ENCODE peak calls at places on chromosome 12, in ten cellular contexts. One of them, this sample, is unnamed.

GRCh38 chr12:103677341-103677740 is 90.3 kb downstream of the STAB2 start:
- DNase-seq in GM06990: no peak
- DNase-seq in fibroblast of lung: no peak
- DNase-seq in WERI-Rb-1: no peak
- DNase-seq in sigmoid colon: no peak
- DNase-seq in upper lobe of right lung: no peak
- DNase-seq in right atrium auricular region: no peak
- DNase-seq in cardiac muscle cell: no peak
- DNase-seq in pancreas: no peak
- DNase-seq in Panc1: no peak
- DNase-seq in this sample: no peak

GRCh38 chr12:122022393-122023338 is 982 bp downstream of the BCL7A start:
- DNase-seq in GM06990: no peak
- DNase-seq in fibroblast of lung: no peak
- DNase-seq in WERI-Rb-1: peak; percentile 22
- DNase-seq in sigmoid colon: no peak
- DNase-seq in upper lobe of right lung: peak; percentile 73
- DNase-seq in right atrium auricular region: no peak
- DNase-seq in cardiac muscle cell: peak; percentile 30
- DNase-seq in pancreas: peak; percentile 40
- DNase-seq in Panc1: no peak
- DNase-seq in this sample: no peak

GRCh38 chr12:43362910-43363694 is 188.9 kb downstream of the ADAMTS20 start:
- DNase-seq in GM06990: no peak
- DNase-seq in fibroblast of lung: no peak
- DNase-seq in WERI-Rb-1: no peak
- DNase-seq in sigmoid colon: no peak
- DNase-seq in upper lobe of right lung: no peak
- DNase-seq in right atrium auricular region: no peak
- DNase-seq in cardiac muscle cell: no peak
- DNase-seq in pancreas: no peak
- DNase-seq in Panc1: no peak
- DNase-seq in this sample: no peak

GRCh38 chr12:52132754-52133161 is 53.3 kb downstream of the SMIM41 start:
- DNase-seq in GM06990: no peak
- DNase-seq in fibroblast of lung: peak; percentile 48
- DNase-seq in WERI-Rb-1: no peak
- DNase-seq in sigmoid colon: no peak
- DNase-seq in upper lobe of right lung: peak; percentile 44
- DNase-seq in right atrium auricular region: no peak
- DNase-seq in cardiac muscle cell: no peak
- DNase-seq in pancreas: no peak
- DNase-seq in Panc1: no peak
- DNase-seq in this sample: no peak

GRCh38 chr12:20525064-20525610 is 156.8 kb downstream of the PDE3A start:
- DNase-seq in GM06990: no peak
- DNase-seq in fibroblast of lung: no peak
- DNase-seq in WERI-Rb-1: no peak
- DNase-seq in sigmoid colon: no peak
- DNase-seq in upper lobe of right lung: no peak
- DNase-seq in right atrium auricular region: no peak
- DNase-seq in cardiac muscle cell: peak; percentile 47
- DNase-seq in pancreas: no peak
- DNase-seq in Panc1: no peak
- DNase-seq in this sample: peak; percentile 53

GRCh38 chr12:89350661-89351488 is 1.4 kb downstream of the DUSP6 start:
- DNase-seq in GM06990: peak; percentile 25
- DNase-seq in fibroblast of lung: peak; percentile 45
- DNase-seq in WERI-Rb-1: no peak
- DNase-seq in sigmoid colon: peak; percentile 69
- DNase-seq in upper lobe of right lung: peak; percentile 69
- DNase-seq in right atrium auricular region: no peak
- DNase-seq in cardiac muscle cell: peak; percentile 52
- DNase-seq in pancreas: no peak
- DNase-seq in Panc1: no peak
- DNase-seq in this sample: no peak

GRCh38 chr12:88258396-88258795 is 116.3 kb downstream of the TMTC3 start:
- DNase-seq in GM06990: no peak
- DNase-seq in fibroblast of lung: no peak
- DNase-seq in WERI-Rb-1: no peak
- DNase-seq in sigmoid colon: no peak
- DNase-seq in upper lobe of right lung: no peak
- DNase-seq in right atrium auricular region: no peak
- DNase-seq in cardiac muscle cell: no peak
- DNase-seq in pancreas: no peak
- DNase-seq in Panc1: no peak
- DNase-seq in this sample: no peak

GRCh38 chr12:80936353-80936641 is 1.4 kb downstream of the LIN7A start:
- DNase-seq in GM06990: no peak
- DNase-seq in fibroblast of lung: no peak
- DNase-seq in WERI-Rb-1: no peak
- DNase-seq in sigmoid colon: peak; percentile 66
- DNase-seq in upper lobe of right lung: no peak
- DNase-seq in right atrium auricular region: no peak
- DNase-seq in cardiac muscle cell: no peak
- DNase-seq in pancreas: no peak
- DNase-seq in Panc1: no peak
- DNase-seq in this sample: no peak

GRCh38 chr12:12745576-12746211 is 28.5 kb downstream of the CDKN1B start:
- DNase-seq in GM06990: no peak
- DNase-seq in fibroblast of lung: no peak
- DNase-seq in WERI-Rb-1: peak; percentile 88
- DNase-seq in sigmoid colon: no peak
- DNase-seq in upper lobe of right lung: no peak
- DNase-seq in right atrium auricular region: no peak
- DNase-seq in cardiac muscle cell: no peak
- DNase-seq in pancreas: no peak
- DNase-seq in Panc1: no peak
- DNase-seq in this sample: no peak
- H3K36me3 ChIP-seq in GM06990: peaks cover 2% of the 10 kb centered on the region
- H3K36me3 ChIP-seq in fibroblast of lung: no peaks in the 10 kb centered on the region
- H3K36me3 ChIP-seq in WERI-Rb-1: no peaks in the 10 kb centered on the region
- H3K36me3 ChIP-seq in sigmoid colon: no peaks in the 10 kb centered on the region
- H3K36me3 ChIP-seq in upper lobe of right lung: no peaks in the 10 kb centered on the region
- H3K36me3 ChIP-seq in right atrium auricular region: no peaks in the 10 kb centered on the region
- H3K36me3 ChIP-seq in cardiac muscle cell: no peaks in the 10 kb centered on the region
- H3K36me3 ChIP-seq in pancreas: no peaks in the 10 kb centered on the region
- H3K36me3 ChIP-seq in Panc1: no peaks in the 10 kb centered on the region
- H3K36me3 ChIP-seq in this sample: no peaks in the 10 kb centered on the region

DNA sequence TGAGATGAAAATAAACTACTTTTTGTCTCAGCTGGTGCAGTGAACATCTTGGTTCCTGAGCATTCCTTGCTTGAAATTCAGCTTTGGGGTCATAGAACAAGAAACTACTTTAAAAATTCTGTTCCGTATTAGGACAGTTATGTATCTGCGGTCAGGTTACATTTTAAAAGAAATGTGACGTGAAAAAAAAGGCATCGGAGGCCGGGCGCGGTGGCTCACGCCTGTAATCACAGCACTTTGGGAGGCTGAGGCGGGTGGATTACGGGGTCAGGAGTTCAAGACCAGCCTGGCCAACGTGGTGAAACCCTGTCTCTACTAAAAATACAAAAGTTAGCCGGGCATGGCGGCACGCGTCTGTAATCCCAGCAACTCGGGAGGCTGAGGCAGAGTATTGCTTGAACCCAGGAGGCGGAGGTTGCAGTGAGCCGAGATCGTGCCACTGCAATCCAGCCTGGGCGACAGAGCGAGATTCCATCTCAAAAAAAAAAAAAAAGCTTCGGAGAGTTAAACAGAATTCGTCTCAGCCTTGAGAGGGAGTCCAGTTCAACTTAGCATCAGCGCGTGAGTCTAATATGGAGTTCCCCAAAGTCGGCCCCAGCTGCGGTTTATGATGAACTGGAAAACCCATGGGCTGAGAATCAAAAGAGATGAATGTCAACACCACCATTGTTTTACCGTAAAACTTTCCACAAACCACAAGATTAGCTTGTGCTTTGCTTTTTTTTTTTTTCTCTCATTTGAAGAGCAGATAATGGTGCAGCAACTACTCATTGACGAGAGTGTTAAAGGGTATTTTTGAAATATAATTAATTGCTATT is 2.1 kb upstream of the SLC2A13 start:
- DNase-seq in GM06990: no peak
- DNase-seq in fibroblast of lung: no peak
- DNase-seq in WERI-Rb-1: no peak
- DNase-seq in sigmoid colon: no peak
- DNase-seq in upper lobe of right lung: no peak
- DNase-seq in right atrium auricular region: no peak
- DNase-seq in cardiac muscle cell: peak; percentile 27
- DNase-seq in pancreas: peak; percentile 12
- DNase-seq in Panc1: no peak
- DNase-seq in this sample: no peak
- TF ChIP-seq CTCF in GM06990: no peak
- TF ChIP-seq CTCF in fibroblast of lung: no peak
- TF ChIP-seq CTCF in WERI-Rb-1: no peak
- TF ChIP-seq CTCF in sigmoid colon: no peak
- TF ChIP-seq CTCF in upper lobe of right lung: no peak
- TF ChIP-seq CTCF in right atrium auricular region: peak; percentile 6
- TF ChIP-seq CTCF in cardiac muscle cell: no peak
- TF ChIP-seq CTCF in pancreas: no peak
- TF ChIP-seq CTCF in Panc1: peak; percentile 66
- TF ChIP-seq CTCF in this sample: no peak

GRCh38 chr12:10067942-10068341 is 30.8 kb downstream of the CLEC1A start:
- DNase-seq in GM06990: no peak
- DNase-seq in fibroblast of lung: no peak
- DNase-seq in WERI-Rb-1: no peak
- DNase-seq in sigmoid colon: no peak
- DNase-seq in upper lobe of right lung: no peak
- DNase-seq in right atrium auricular region: no peak
- DNase-seq in cardiac muscle cell: peak; percentile 13
- DNase-seq in pancreas: no peak
- DNase-seq in Panc1: no peak
- DNase-seq in this sample: no peak
- H3K27me3 ChIP-seq in GM06990: no peaks in the 10 kb centered on the region
- H3K27me3 ChIP-seq in fibroblast of lung: no peaks in the 10 kb centered on the region
- H3K27me3 ChIP-seq in WERI-Rb-1: no peaks in the 10 kb centered on the region
- H3K27me3 ChIP-seq in sigmoid colon: no peaks in the 10 kb centered on the region
- H3K27me3 ChIP-seq in upper lobe of right lung: no peaks in the 10 kb centered on the region
- H3K27me3 ChIP-seq in right atrium auricular region: no peaks in the 10 kb centered on the region
- H3K27me3 ChIP-seq in cardiac muscle cell: no peaks in the 10 kb centered on the region
- H3K27me3 ChIP-seq in pancreas: no peaks in the 10 kb centered on the region
- H3K27me3 ChIP-seq in Panc1: no peaks in the 10 kb centered on the region
- H3K27me3 ChIP-seq in this sample: no peaks in the 10 kb centered on the region

GRCh38 chr12:13062669-13063068 is 18.5 kb downstream of the FAM234B start:
- DNase-seq in GM06990: no peak
- DNase-seq in fibroblast of lung: no peak
- DNase-seq in WERI-Rb-1: no peak
- DNase-seq in sigmoid colon: no peak
- DNase-seq in upper lobe of right lung: no peak
- DNase-seq in right atrium auricular region: no peak
- DNase-seq in cardiac muscle cell: no peak
- DNase-seq in pancreas: peak; percentile 17
- DNase-seq in Panc1: no peak
- DNase-seq in this sample: no peak
- H3K36me3 ChIP-seq in GM06990: no peaks in the 10 kb centered on the region
- H3K36me3 ChIP-seq in fibroblast of lung: no peaks in the 10 kb centered on the region
- H3K36me3 ChIP-seq in WERI-Rb-1: peaks cover 84% of the 10 kb centered on the region
- H3K36me3 ChIP-seq in sigmoid colon: no peaks in the 10 kb centered on the region
- H3K36me3 ChIP-seq in upper lobe of right lung: peaks cover 25% of the 10 kb centered on the region
- H3K36me3 ChIP-seq in right atrium auricular region: peaks cover 35% of the 10 kb centered on the region
- H3K36me3 ChIP-seq in cardiac muscle cell: no peaks in the 10 kb centered on the region
- H3K36me3 ChIP-seq in pancreas: no peaks in the 10 kb centered on the region
- H3K36me3 ChIP-seq in Panc1: no peaks in the 10 kb centered on the region
- H3K36me3 ChIP-seq in this sample: no peaks in the 10 kb centered on the region

DNA sequence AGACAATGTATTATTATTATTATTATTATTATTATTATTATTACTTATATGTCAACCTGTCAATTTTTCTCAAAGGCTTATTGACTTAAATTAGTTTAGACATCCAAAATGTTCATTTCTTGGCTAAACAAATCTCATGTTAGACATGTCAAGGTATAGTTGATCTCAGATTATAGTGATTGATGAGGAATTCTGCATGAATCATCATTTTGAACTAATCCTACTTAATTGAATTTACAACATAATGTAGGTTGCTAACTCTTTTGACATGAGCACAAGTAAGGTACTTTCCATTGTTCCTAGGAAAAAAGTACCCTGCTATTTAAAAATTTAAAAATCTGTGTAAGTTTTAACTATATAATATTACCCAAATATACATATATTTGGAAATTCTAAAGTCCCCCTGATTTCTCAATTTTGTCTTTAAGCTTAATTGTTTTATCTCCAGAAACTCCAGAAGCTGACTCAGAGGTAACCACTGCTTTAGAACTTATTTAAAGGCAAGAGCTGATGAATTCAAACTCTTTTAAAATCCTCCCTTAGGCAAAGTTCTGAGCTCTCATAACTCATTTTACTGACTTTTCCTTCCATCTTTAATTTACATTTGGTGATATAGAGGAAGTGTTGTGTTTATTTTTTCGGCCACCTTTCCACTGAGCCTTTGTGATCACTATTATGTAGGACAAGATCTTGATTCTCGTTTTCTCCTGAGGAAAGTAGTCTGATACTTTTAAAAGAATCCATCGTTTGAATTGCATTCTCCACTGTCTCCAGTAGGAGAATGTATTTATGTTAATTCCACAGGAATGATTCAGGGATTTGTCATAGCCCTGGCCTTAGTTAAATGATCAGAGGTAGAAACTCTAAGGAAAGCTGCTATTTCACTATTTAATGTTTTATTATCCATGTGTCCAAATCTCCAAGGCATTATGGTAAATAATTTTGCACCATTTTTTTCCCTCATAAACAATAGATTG is 1304.5 kb downstream of the AACS start:
- DNase-seq in GM06990: no peak
- DNase-seq in fibroblast of lung: peak; percentile 6
- DNase-seq in WERI-Rb-1: no peak
- DNase-seq in sigmoid colon: no peak
- DNase-seq in upper lobe of right lung: no peak
- DNase-seq in right atrium auricular region: no peak
- DNase-seq in cardiac muscle cell: peak; percentile 45
- DNase-seq in pancreas: no peak
- DNase-seq in Panc1: no peak
- DNase-seq in this sample: no peak
- TF ChIP-seq CTCF in GM06990: no peak
- TF ChIP-seq CTCF in fibroblast of lung: no peak
- TF ChIP-seq CTCF in WERI-Rb-1: no peak
- TF ChIP-seq CTCF in sigmoid colon: no peak
- TF ChIP-seq CTCF in upper lobe of right lung: no peak
- TF ChIP-seq CTCF in right atrium auricular region: peak; percentile 11
- TF ChIP-seq CTCF in cardiac muscle cell: peak; percentile 23
- TF ChIP-seq CTCF in pancreas: no peak
- TF ChIP-seq CTCF in Panc1: no peak
- TF ChIP-seq CTCF in this sample: no peak

This sample was measured in brain microvascular endothelial cell.